ENCODE peak calls at places on chromosomes 3 and 15, in ten cellular contexts. One of them, this sample, is unnamed.

GRCh38 chr15:101307897-101308603 is 13.0 kb upstream of the SNRPA1 start:
- DNase-seq in cardiac fibroblast: no peak
- DNase-seq in activated CD4-positive, alpha-beta T cell treated with anti-CD3 and anti-CD28 coated beads, Interleukin-2, amount 10 ng/mL, durations not matched to agents 7 days and 5 days: no peak
- DNase-seq in NCI-H748 treated with DMSO at 0.1 percent for 48 hours: no peak
- DNase-seq in iPS-NIHi11: no peak
- DNase-seq in Caki2: no peak
- DNase-seq in RPMI8226: no peak
- DNase-seq in G401: no peak
- DNase-seq in hippocampal formation: no peak
- DNase-seq in right cardiac atrium: no peak
- DNase-seq in this sample: no peak

GRCh38 chr3:15500107-15500724 is 21.3 kb downstream of the COLQ start:
- DNase-seq in cardiac fibroblast: no peak
- DNase-seq in activated CD4-positive, alpha-beta T cell treated with anti-CD3 and anti-CD28 coated beads, Interleukin-2, amount 10 ng/mL, durations not matched to agents 7 days and 5 days: no peak
- DNase-seq in NCI-H748 treated with DMSO at 0.1 percent for 48 hours: no peak
- DNase-seq in iPS-NIHi11: no peak
- DNase-seq in Caki2: no peak
- DNase-seq in RPMI8226: no peak
- DNase-seq in G401: no peak
- DNase-seq in hippocampal formation: no peak
- DNase-seq in right cardiac atrium: no peak
- DNase-seq in this sample: no peak

GRCh38 chr15:45431502-45431901 is 53.2 kb upstream of the GATM start:
- DNase-seq in cardiac fibroblast: no peak
- DNase-seq in activated CD4-positive, alpha-beta T cell treated with anti-CD3 and anti-CD28 coated beads, Interleukin-2, amount 10 ng/mL, durations not matched to agents 7 days and 5 days: no peak
- DNase-seq in NCI-H748 treated with DMSO at 0.1 percent for 48 hours: no peak
- DNase-seq in iPS-NIHi11: no peak
- DNase-seq in Caki2: no peak
- DNase-seq in RPMI8226: peak
- DNase-seq in G401: no peak
- DNase-seq in hippocampal formation: no peak
- DNase-seq in right cardiac atrium: no peak
- DNase-seq in this sample: no peak

GRCh38 chr15:57150066-57150865 is 226.0 kb upstream of the CGNL1 start:
- DNase-seq in cardiac fibroblast: peak
- DNase-seq in activated CD4-positive, alpha-beta T cell treated with anti-CD3 and anti-CD28 coated beads, Interleukin-2, amount 10 ng/mL, durations not matched to agents 7 days and 5 days: no peak
- DNase-seq in NCI-H748 treated with DMSO at 0.1 percent for 48 hours: no peak
- DNase-seq in iPS-NIHi11: no peak
- DNase-seq in Caki2: no peak
- DNase-seq in RPMI8226: no peak
- DNase-seq in G401: no peak
- DNase-seq in hippocampal formation: no peak
- DNase-seq in right cardiac atrium: no peak
- DNase-seq in this sample: no peak

GRCh38 chr15:43522247-43522646 is 4.8 kb downstream of the MAP1A start:
- DNase-seq in cardiac fibroblast: no peak
- DNase-seq in activated CD4-positive, alpha-beta T cell treated with anti-CD3 and anti-CD28 coated beads, Interleukin-2, amount 10 ng/mL, durations not matched to agents 7 days and 5 days: no peak
- DNase-seq in NCI-H748 treated with DMSO at 0.1 percent for 48 hours: no peak
- DNase-seq in iPS-NIHi11: no peak
- DNase-seq in Caki2: no peak
- DNase-seq in RPMI8226: no peak
- DNase-seq in G401: no peak
- DNase-seq in hippocampal formation: no peak
- DNase-seq in right cardiac atrium: no peak
- DNase-seq in this sample: no peak

GRCh38 chr15:95439812-95440380 is 890.6 kb upstream of the NR2F2 start:
- DNase-seq in cardiac fibroblast: no peak
- DNase-seq in activated CD4-positive, alpha-beta T cell treated with anti-CD3 and anti-CD28 coated beads, Interleukin-2, amount 10 ng/mL, durations not matched to agents 7 days and 5 days: no peak
- DNase-seq in NCI-H748 treated with DMSO at 0.1 percent for 48 hours: no peak
- DNase-seq in iPS-NIHi11: no peak
- DNase-seq in Caki2: no peak
- DNase-seq in RPMI8226: no peak
- DNase-seq in G401: no peak
- DNase-seq in hippocampal formation: no peak
- DNase-seq in right cardiac atrium: no peak
- DNase-seq in this sample: no peak

GRCh38 chr3:135964160-135964955 is 1.2 kb upstream of the PPP2R3A start:
- DNase-seq in cardiac fibroblast: no peak
- DNase-seq in activated CD4-positive, alpha-beta T cell treated with anti-CD3 and anti-CD28 coated beads, Interleukin-2, amount 10 ng/mL, durations not matched to agents 7 days and 5 days: no peak
- DNase-seq in NCI-H748 treated with DMSO at 0.1 percent for 48 hours: no peak
- DNase-seq in iPS-NIHi11: peak
- DNase-seq in Caki2: no peak
- DNase-seq in RPMI8226: no peak
- DNase-seq in G401: peak
- DNase-seq in hippocampal formation: no peak
- DNase-seq in right cardiac atrium: no peak
- DNase-seq in this sample: no peak

GRCh38 chr15:85282504-85283115 is 97.8 kb upstream of the AKAP13 start:
- DNase-seq in cardiac fibroblast: peak
- DNase-seq in activated CD4-positive, alpha-beta T cell treated with anti-CD3 and anti-CD28 coated beads, Interleukin-2, amount 10 ng/mL, durations not matched to agents 7 days and 5 days: no peak
- DNase-seq in NCI-H748 treated with DMSO at 0.1 percent for 48 hours: no peak
- DNase-seq in iPS-NIHi11: no peak
- DNase-seq in Caki2: no peak
- DNase-seq in RPMI8226: no peak
- DNase-seq in G401: no peak
- DNase-seq in hippocampal formation: no peak
- DNase-seq in right cardiac atrium: peak
- DNase-seq in this sample: no peak

GRCh38 chr3:137222736-137223135 is 265.0 kb downstream of the IL20RB start:
- DNase-seq in cardiac fibroblast: no peak
- DNase-seq in activated CD4-positive, alpha-beta T cell treated with anti-CD3 and anti-CD28 coated beads, Interleukin-2, amount 10 ng/mL, durations not matched to agents 7 days and 5 days: no peak
- DNase-seq in NCI-H748 treated with DMSO at 0.1 percent for 48 hours: no peak
- DNase-seq in iPS-NIHi11: no peak
- DNase-seq in Caki2: no peak
- DNase-seq in RPMI8226: no peak
- DNase-seq in G401: no peak
- DNase-seq in hippocampal formation: no peak
- DNase-seq in right cardiac atrium: no peak
- DNase-seq in this sample: no peak

GRCh38 chr3:173893066-173893465 is 495.5 kb downstream of the NLGN1 start:
- DNase-seq in cardiac fibroblast: no peak
- DNase-seq in activated CD4-positive, alpha-beta T cell treated with anti-CD3 and anti-CD28 coated beads, Interleukin-2, amount 10 ng/mL, durations not matched to agents 7 days and 5 days: no peak
- DNase-seq in NCI-H748 treated with DMSO at 0.1 percent for 48 hours: no peak
- DNase-seq in iPS-NIHi11: no peak
- DNase-seq in Caki2: no peak
- DNase-seq in RPMI8226: no peak
- DNase-seq in G401: no peak
- DNase-seq in hippocampal formation: no peak
- DNase-seq in right cardiac atrium: no peak
- DNase-seq in this sample: no peak

GRCh38 chr3:16468114-16469098 is 45.1 kb downstream of the RFTN1 start:
- DNase-seq in cardiac fibroblast: no peak
- DNase-seq in activated CD4-positive, alpha-beta T cell treated with anti-CD3 and anti-CD28 coated beads, Interleukin-2, amount 10 ng/mL, durations not matched to agents 7 days and 5 days: no peak
- DNase-seq in NCI-H748 treated with DMSO at 0.1 percent for 48 hours: no peak
- DNase-seq in iPS-NIHi11: no peak
- DNase-seq in Caki2: no peak
- DNase-seq in RPMI8226: no peak
- DNase-seq in G401: no peak
- DNase-seq in hippocampal formation: no peak
- DNase-seq in right cardiac atrium: peak
- DNase-seq in this sample: peak

GRCh38 chr3:134427400-134428111 is 53.3 kb upstream of the AMOTL2 start:
- DNase-seq in cardiac fibroblast: peak
- DNase-seq in activated CD4-positive, alpha-beta T cell treated with anti-CD3 and anti-CD28 coated beads, Interleukin-2, amount 10 ng/mL, durations not matched to agents 7 days and 5 days: no peak
- DNase-seq in NCI-H748 treated with DMSO at 0.1 percent for 48 hours: no peak
- DNase-seq in iPS-NIHi11: no peak
- DNase-seq in Caki2: peak
- DNase-seq in RPMI8226: no peak
- DNase-seq in G401: no peak
- DNase-seq in hippocampal formation: no peak
- DNase-seq in right cardiac atrium: peak
- DNase-seq in this sample: no peak

GRCh38 chr3:172317984-172318383 is 130.3 kb downstream of the GHSR start:
- DNase-seq in cardiac fibroblast: peak
- DNase-seq in activated CD4-positive, alpha-beta T cell treated with anti-CD3 and anti-CD28 coated beads, Interleukin-2, amount 10 ng/mL, durations not matched to agents 7 days and 5 days: no peak
- DNase-seq in NCI-H748 treated with DMSO at 0.1 percent for 48 hours: no peak
- DNase-seq in iPS-NIHi11: no peak
- DNase-seq in Caki2: peak
- DNase-seq in RPMI8226: no peak
- DNase-seq in G401: no peak
- DNase-seq in hippocampal formation: no peak
- DNase-seq in right cardiac atrium: peak
- DNase-seq in this sample: no peak

GRCh38 chr15:51864408-51865056 is 35.1 kb downstream of the TMOD3 start:
- DNase-seq in cardiac fibroblast: no peak
- DNase-seq in activated CD4-positive, alpha-beta T cell treated with anti-CD3 and anti-CD28 coated beads, Interleukin-2, amount 10 ng/mL, durations not matched to agents 7 days and 5 days: no peak
- DNase-seq in NCI-H748 treated with DMSO at 0.1 percent for 48 hours: no peak
- DNase-seq in iPS-NIHi11: peak
- DNase-seq in Caki2: peak
- DNase-seq in RPMI8226: no peak
- DNase-seq in G401: no peak
- DNase-seq in hippocampal formation: no peak
- DNase-seq in right cardiac atrium: no peak
- DNase-seq in this sample: no peak

GRCh38 chr3:72149645-72150044 is 364.7 kb upstream of the PROK2 start:
- DNase-seq in cardiac fibroblast: no peak
- DNase-seq in activated CD4-positive, alpha-beta T cell treated with anti-CD3 and anti-CD28 coated beads, Interleukin-2, amount 10 ng/mL, durations not matched to agents 7 days and 5 days: no peak
- DNase-seq in NCI-H748 treated with DMSO at 0.1 percent for 48 hours: no peak
- DNase-seq in iPS-NIHi11: no peak
- DNase-seq in Caki2: no peak
- DNase-seq in RPMI8226: no peak
- DNase-seq in G401: no peak
- DNase-seq in hippocampal formation: no peak
- DNase-seq in right cardiac atrium: no peak
- DNase-seq in this sample: no peak

GRCh38 chr3:66253790-66254620 is 33.2 kb downstream of the SLC25A26 start:
- DNase-seq in cardiac fibroblast: peak
- DNase-seq in activated CD4-positive, alpha-beta T cell treated with anti-CD3 and anti-CD28 coated beads, Interleukin-2, amount 10 ng/mL, durations not matched to agents 7 days and 5 days: peak
- DNase-seq in NCI-H748 treated with DMSO at 0.1 percent for 48 hours: peak
- DNase-seq in iPS-NIHi11: peak
- DNase-seq in Caki2: peak
- DNase-seq in RPMI8226: peak
- DNase-seq in G401: peak
- DNase-seq in hippocampal formation: no peak
- DNase-seq in right cardiac atrium: no peak
- DNase-seq in this sample: no peak

GRCh38 chr3:127197300-127198150 is 4.6 kb downstream of the PRR23E start:
- DNase-seq in cardiac fibroblast: no peak
- DNase-seq in activated CD4-positive, alpha-beta T cell treated with anti-CD3 and anti-CD28 coated beads, Interleukin-2, amount 10 ng/mL, durations not matched to agents 7 days and 5 days: no peak
- DNase-seq in NCI-H748 treated with DMSO at 0.1 percent for 48 hours: no peak
- DNase-seq in iPS-NIHi11: peak
- DNase-seq in Caki2: no peak
- DNase-seq in RPMI8226: no peak
- DNase-seq in G401: no peak
- DNase-seq in hippocampal formation: no peak
- DNase-seq in right cardiac atrium: no peak
- DNase-seq in this sample: no peak

GRCh38 chr3:46695962-46696922 is 2.8 kb upstream of the ALS2CL start:
- DNase-seq in cardiac fibroblast: peak
- DNase-seq in activated CD4-positive, alpha-beta T cell treated with anti-CD3 and anti-CD28 coated beads, Interleukin-2, amount 10 ng/mL, durations not matched to agents 7 days and 5 days: no peak
- DNase-seq in NCI-H748 treated with DMSO at 0.1 percent for 48 hours: no peak
- DNase-seq in iPS-NIHi11: no peak
- DNase-seq in Caki2: no peak
- DNase-seq in RPMI8226: peak
- DNase-seq in G401: peak
- DNase-seq in hippocampal formation: no peak
- DNase-seq in right cardiac atrium: peak
- DNase-seq in this sample: no peak

GRCh38 chr15:99485153-99485947 is 80.4 kb upstream of the MEF2A start:
- DNase-seq in cardiac fibroblast: no peak
- DNase-seq in activated CD4-positive, alpha-beta T cell treated with anti-CD3 and anti-CD28 coated beads, Interleukin-2, amount 10 ng/mL, durations not matched to agents 7 days and 5 days: no peak
- DNase-seq in NCI-H748 treated with DMSO at 0.1 percent for 48 hours: no peak
- DNase-seq in iPS-NIHi11: no peak
- DNase-seq in Caki2: no peak
- DNase-seq in RPMI8226: no peak
- DNase-seq in G401: no peak
- DNase-seq in hippocampal formation: no peak
- DNase-seq in right cardiac atrium: no peak
- DNase-seq in this sample: no peak

GRCh38 chr3:159879598-159879997 is 109.0 kb upstream of the IL12A start:
- DNase-seq in cardiac fibroblast: no peak
- DNase-seq in activated CD4-positive, alpha-beta T cell treated with anti-CD3 and anti-CD28 coated beads, Interleukin-2, amount 10 ng/mL, durations not matched to agents 7 days and 5 days: no peak
- DNase-seq in NCI-H748 treated with DMSO at 0.1 percent for 48 hours: no peak
- DNase-seq in iPS-NIHi11: no peak
- DNase-seq in Caki2: no peak
- DNase-seq in RPMI8226: no peak
- DNase-seq in G401: no peak
- DNase-seq in hippocampal formation: no peak
- DNase-seq in right cardiac atrium: no peak
- DNase-seq in this sample: no peak

GRCh38 chr3:99321261-99321660 is 317.1 kb upstream of the COL8A1 start:
- DNase-seq in cardiac fibroblast: no peak
- DNase-seq in activated CD4-positive, alpha-beta T cell treated with anti-CD3 and anti-CD28 coated beads, Interleukin-2, amount 10 ng/mL, durations not matched to agents 7 days and 5 days: no peak
- DNase-seq in NCI-H748 treated with DMSO at 0.1 percent for 48 hours: no peak
- DNase-seq in iPS-NIHi11: no peak
- DNase-seq in Caki2: no peak
- DNase-seq in RPMI8226: no peak
- DNase-seq in G401: no peak
- DNase-seq in hippocampal formation: no peak
- DNase-seq in right cardiac atrium: no peak
- DNase-seq in this sample: no peak